ENCODE peak calls at places on chromosome 19, in seven cellular contexts. One of them, this sample, is unnamed.

GRCh38 chr19:30880551-30880950 is 468.7 kb downstream of the TSHZ3 start:
- DNase-seq in K562: no peak
- DNase-seq in transverse colon: no peak
- DNase-seq in HepG2: no peak
- DNase-seq in stomach: no peak
- DNase-seq in upper lobe of left lung: no peak
- DNase-seq in suprapubic skin: no peak
- DNase-seq in this sample: no peak

GRCh38 chr19:40337594-40337993 is 10.6 kb downstream of the C19orf47 start:
- DNase-seq in K562: no peak
- DNase-seq in upper lobe of left lung: no peak
- DNase-seq in HepG2: no peak
- DNase-seq in suprapubic skin: no peak
- DNase-seq in transverse colon: no peak
- DNase-seq in stomach: no peak
- DNase-seq in this sample: no peak

GRCh38 chr19:50496189-50497029 is 14.6 kb downstream of the JOSD2 start:
- DNase-seq in K562: no peak
- DNase-seq in upper lobe of left lung: no peak
- DNase-seq in suprapubic skin: no peak
- DNase-seq in HepG2: peak; percentile 67
- DNase-seq in stomach: no peak
- DNase-seq in transverse colon: no peak
- DNase-seq in this sample: peak; percentile 60

GRCh38 chr19:11012507-11012906 is 51.7 kb downstream of the SMARCA4 start:
- DNase-seq in HepG2: no peak
- DNase-seq in transverse colon: no peak
- DNase-seq in upper lobe of left lung: no peak
- DNase-seq in suprapubic skin: no peak
- DNase-seq in stomach: no peak
- DNase-seq in K562: no peak
- DNase-seq in this sample: no peak

GRCh38 chr19:19485161-19485997 is 30.0 kb downstream of the TSSK6 start:
- DNase-seq in transverse colon: no peak
- DNase-seq in HepG2: no peak
- DNase-seq in stomach: no peak
- DNase-seq in suprapubic skin: no peak
- DNase-seq in upper lobe of left lung: no peak
- DNase-seq in K562: no peak
- DNase-seq in this sample: no peak

GRCh38 chr19:52981329-52981728 is 18.6 kb upstream of the ZNF816 start:
- DNase-seq in transverse colon: no peak
- DNase-seq in stomach: no peak
- DNase-seq in HepG2: no peak
- DNase-seq in suprapubic skin: no peak
- DNase-seq in K562: no peak
- DNase-seq in upper lobe of left lung: no peak
- DNase-seq in this sample: no peak

GRCh38 chr19:44869728-44870470 is 21.2 kb upstream of the TOMM40 start:
- DNase-seq in HepG2: no peak
- DNase-seq in stomach: no peak
- DNase-seq in upper lobe of left lung: peak; percentile 65
- DNase-seq in K562: peak; percentile 7
- DNase-seq in transverse colon: peak; percentile 62
- DNase-seq in suprapubic skin: no peak
- DNase-seq in this sample: peak; percentile 80

GRCh38 chr19:18879579-18880373 is 16.2 kb downstream of the CERS1 start:
- DNase-seq in upper lobe of left lung: no peak
- DNase-seq in stomach: peak; percentile 71
- DNase-seq in K562: peak; percentile 95
- DNase-seq in transverse colon: peak; percentile 87
- DNase-seq in HepG2: no peak
- DNase-seq in suprapubic skin: peak; percentile 77
- DNase-seq in this sample: no peak

GRCh38 chr19:20664917-20665781 is 3.8 kb upstream of the ZNF626 start:
- DNase-seq in transverse colon: no peak
- DNase-seq in stomach: no peak
- DNase-seq in suprapubic skin: no peak
- DNase-seq in upper lobe of left lung: no peak
- DNase-seq in K562: no peak
- DNase-seq in HepG2: peak; percentile 22
- DNase-seq in this sample: no peak

GRCh38 chr19:34213283-34213682 is 41.0 kb downstream of the LSM14A start:
- DNase-seq in K562: no peak
- DNase-seq in suprapubic skin: no peak
- DNase-seq in HepG2: no peak
- DNase-seq in transverse colon: no peak
- DNase-seq in stomach: no peak
- DNase-seq in upper lobe of left lung: no peak
- DNase-seq in this sample: no peak

GRCh38 chr19:31885280-31885853 is 460.0 kb upstream of the ZNF507 start:
- DNase-seq in transverse colon: no peak
- DNase-seq in suprapubic skin: no peak
- DNase-seq in stomach: no peak
- DNase-seq in upper lobe of left lung: no peak
- DNase-seq in HepG2: no peak
- DNase-seq in K562: no peak
- DNase-seq in this sample: no peak

GRCh38 chr19:48325265-48325910 is at the start of gene EMP3:
- DNase-seq in transverse colon: peak; percentile 86
- DNase-seq in HepG2: no peak
- DNase-seq in suprapubic skin: peak; percentile 92
- DNase-seq in stomach: peak; percentile 69
- DNase-seq in K562: peak; percentile 78
- DNase-seq in upper lobe of left lung: peak; percentile 80
- DNase-seq in this sample: peak; percentile 95

GRCh38 chr19:49133621-49134454 is 14.5 kb downstream of the PPFIA3 start:
- DNase-seq in upper lobe of left lung: peak; percentile 75
- DNase-seq in stomach: peak; percentile 90
- DNase-seq in transverse colon: peak; percentile 85
- DNase-seq in HepG2: no peak
- DNase-seq in K562: peak; percentile 72
- DNase-seq in suprapubic skin: no peak
- DNase-seq in this sample: peak; percentile 81

GRCh38 chr19:5563941-5564612 is 3.7 kb downstream of the TINCR start:
- DNase-seq in transverse colon: no peak
- DNase-seq in upper lobe of left lung: no peak
- DNase-seq in K562: no peak
- DNase-seq in HepG2: no peak
- DNase-seq in suprapubic skin: no peak
- DNase-seq in stomach: no peak
- DNase-seq in this sample: no peak

GRCh38 chr19:34375598-34375997 is 10.6 kb downstream of the GPI start:
- DNase-seq in stomach: no peak
- DNase-seq in upper lobe of left lung: no peak
- DNase-seq in transverse colon: no peak
- DNase-seq in HepG2: no peak
- DNase-seq in suprapubic skin: no peak
- DNase-seq in K562: no peak
- DNase-seq in this sample: no peak

GRCh38 chr19:45211751-45212381 is 33.3 kb downstream of the BLOC1S3 start:
- DNase-seq in stomach: peak; percentile 94
- DNase-seq in upper lobe of left lung: peak; percentile 55
- DNase-seq in K562: peak; percentile 9
- DNase-seq in transverse colon: no peak
- DNase-seq in HepG2: no peak
- DNase-seq in suprapubic skin: no peak
- DNase-seq in this sample: peak; percentile 69

GRCh38 chr19:40274585-40275544 is 10.3 kb downstream of the AKT2 start:
- DNase-seq in K562: peak; percentile 49
- DNase-seq in suprapubic skin: no peak
- DNase-seq in transverse colon: no peak
- DNase-seq in upper lobe of left lung: no peak
- DNase-seq in stomach: no peak
- DNase-seq in HepG2: no peak
- DNase-seq in this sample: peak; percentile 51

GRCh38 chr19:32891609-32892008 is 22.0 kb upstream of the SLC7A9 start:
- DNase-seq in upper lobe of left lung: no peak
- DNase-seq in stomach: no peak
- DNase-seq in K562: no peak
- DNase-seq in HepG2: no peak
- DNase-seq in transverse colon: no peak
- DNase-seq in suprapubic skin: no peak
- DNase-seq in this sample: no peak

GRCh38 chr19:43774103-43774939 is 6.5 kb downstream of the KCNN4 start:
- DNase-seq in K562: peak; percentile 96
- DNase-seq in transverse colon: peak; percentile 78
- DNase-seq in upper lobe of left lung: peak; percentile 65
- DNase-seq in HepG2: peak; percentile 63
- DNase-seq in stomach: peak; percentile 80
- DNase-seq in suprapubic skin: no peak
- DNase-seq in this sample: no peak

DNA sequence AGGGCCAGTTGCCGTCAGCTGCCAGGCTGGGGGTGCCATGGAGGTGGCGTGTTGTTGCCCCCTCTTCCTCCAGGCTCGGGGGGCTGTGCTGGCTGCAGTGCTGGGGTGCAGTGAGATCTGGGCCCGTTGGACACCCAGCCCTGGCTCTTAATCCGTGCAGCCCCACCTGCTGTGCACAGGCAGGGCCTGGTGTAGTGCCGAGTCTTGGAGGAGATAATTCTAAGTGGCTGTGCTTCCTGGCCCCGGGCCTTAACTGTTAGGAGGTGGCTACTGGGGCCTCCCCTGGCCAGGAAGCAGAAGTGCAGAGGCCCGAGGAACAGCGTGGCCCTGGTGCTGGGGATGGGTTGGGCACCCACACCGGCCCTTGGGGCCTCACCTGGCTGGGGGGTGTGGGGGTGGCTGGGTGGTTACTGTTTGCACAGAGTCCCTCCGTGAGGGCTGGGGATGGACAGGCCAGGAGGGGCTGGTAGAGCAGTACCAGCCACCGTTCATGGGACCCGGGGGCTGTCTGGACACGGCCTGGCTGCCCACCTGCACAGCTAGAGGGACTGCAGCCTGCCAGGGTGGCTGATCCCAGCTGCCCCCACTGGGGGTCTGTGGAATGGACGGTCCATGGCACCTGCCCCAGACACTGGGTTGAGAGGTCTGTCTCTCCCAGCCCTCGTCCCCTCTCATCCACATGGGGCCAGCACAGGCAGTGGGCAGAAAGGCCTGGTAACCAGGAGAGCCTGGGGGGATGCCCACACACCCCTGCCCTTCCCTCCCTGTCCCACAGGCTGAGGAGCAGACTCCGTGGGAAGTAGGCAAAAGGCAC is 3.3 kb downstream of the GPX4 start:
- DNase-seq in K562: no peak
- DNase-seq in HepG2: peak; percentile 20
- DNase-seq in upper lobe of left lung: peak; percentile 62
- DNase-seq in stomach: peak; percentile 48
- DNase-seq in transverse colon: peak; percentile 32
- DNase-seq in suprapubic skin: no peak
- DNase-seq in this sample: no peak
- TF ChIP-seq POLR2AphosphoS5 in K562: no peak
- TF ChIP-seq POLR2AphosphoS5 in HepG2: no peak
- TF ChIP-seq POLR2AphosphoS5 in upper lobe of left lung: no peak
- TF ChIP-seq POLR2AphosphoS5 in stomach: no peak
- TF ChIP-seq POLR2AphosphoS5 in transverse colon: no peak
- TF ChIP-seq POLR2AphosphoS5 in suprapubic skin: no peak
- TF ChIP-seq POLR2AphosphoS5 in this sample: no peak

GRCh38 chr19:36079389-36079788 is 24.7 kb downstream of the WDR62 start:
- DNase-seq in upper lobe of left lung: no peak
- DNase-seq in HepG2: no peak
- DNase-seq in transverse colon: no peak
- DNase-seq in suprapubic skin: no peak
- DNase-seq in K562: no peak
- DNase-seq in stomach: no peak
- DNase-seq in this sample: no peak
- TF ChIP-seq EP300 in upper lobe of left lung: no peak
- TF ChIP-seq EP300 in HepG2: no peak
- TF ChIP-seq EP300 in transverse colon: no peak
- TF ChIP-seq EP300 in suprapubic skin: no peak
- TF ChIP-seq EP300 in K562: no peak
- TF ChIP-seq EP300 in stomach: no peak
- TF ChIP-seq EP300 in this sample: no peak

DNA sequence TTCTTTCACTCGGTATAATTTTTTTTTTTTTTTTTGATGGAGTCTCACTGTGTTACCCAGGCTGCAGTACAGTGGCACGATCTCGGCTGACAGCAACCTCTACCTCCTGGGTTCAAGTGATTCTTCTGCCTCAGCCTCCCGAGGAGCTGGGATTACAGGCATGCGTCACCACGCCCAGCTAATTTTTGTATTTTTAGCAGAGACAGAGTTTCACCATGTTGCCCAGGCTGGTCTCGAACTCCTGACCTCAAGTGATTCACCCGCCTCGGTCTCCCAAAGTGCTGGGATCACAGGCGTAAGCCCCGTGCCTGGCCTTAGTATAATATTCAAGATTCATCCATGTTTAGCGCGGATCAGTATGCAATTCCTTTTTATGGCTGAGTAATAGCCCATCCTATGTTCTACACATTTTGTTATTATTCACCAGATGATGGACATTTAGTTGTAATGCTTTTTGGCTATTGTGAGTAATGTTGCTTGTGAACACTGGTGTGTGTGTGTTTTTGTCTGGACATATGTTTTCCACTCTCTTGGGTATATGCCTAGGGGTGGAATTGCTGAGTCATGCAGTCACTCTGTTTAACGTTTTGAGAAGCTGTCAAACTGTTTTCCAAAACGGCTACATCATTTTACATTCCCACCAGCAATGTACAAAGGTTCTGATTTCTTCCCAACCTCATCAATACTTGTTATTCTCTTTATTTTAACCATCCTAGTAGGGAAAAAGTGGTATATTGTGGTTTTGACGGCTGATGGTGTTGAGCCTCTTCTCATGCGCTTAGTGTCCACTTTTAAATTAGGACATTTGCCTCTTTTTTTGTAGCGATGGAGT is 22.9 kb downstream of the PLEKHF1 start:
- DNase-seq in transverse colon: no peak
- DNase-seq in stomach: no peak
- DNase-seq in upper lobe of left lung: no peak
- DNase-seq in HepG2: no peak
- DNase-seq in K562: no peak
- DNase-seq in suprapubic skin: no peak
- DNase-seq in this sample: no peak
- TF ChIP-seq POLR2AphosphoS5 in transverse colon: no peak
- TF ChIP-seq POLR2AphosphoS5 in stomach: no peak
- TF ChIP-seq POLR2AphosphoS5 in upper lobe of left lung: no peak
- TF ChIP-seq POLR2AphosphoS5 in HepG2: no peak
- TF ChIP-seq POLR2AphosphoS5 in K562: no peak
- TF ChIP-seq POLR2AphosphoS5 in suprapubic skin: no peak
- TF ChIP-seq POLR2AphosphoS5 in this sample: no peak

DNA sequence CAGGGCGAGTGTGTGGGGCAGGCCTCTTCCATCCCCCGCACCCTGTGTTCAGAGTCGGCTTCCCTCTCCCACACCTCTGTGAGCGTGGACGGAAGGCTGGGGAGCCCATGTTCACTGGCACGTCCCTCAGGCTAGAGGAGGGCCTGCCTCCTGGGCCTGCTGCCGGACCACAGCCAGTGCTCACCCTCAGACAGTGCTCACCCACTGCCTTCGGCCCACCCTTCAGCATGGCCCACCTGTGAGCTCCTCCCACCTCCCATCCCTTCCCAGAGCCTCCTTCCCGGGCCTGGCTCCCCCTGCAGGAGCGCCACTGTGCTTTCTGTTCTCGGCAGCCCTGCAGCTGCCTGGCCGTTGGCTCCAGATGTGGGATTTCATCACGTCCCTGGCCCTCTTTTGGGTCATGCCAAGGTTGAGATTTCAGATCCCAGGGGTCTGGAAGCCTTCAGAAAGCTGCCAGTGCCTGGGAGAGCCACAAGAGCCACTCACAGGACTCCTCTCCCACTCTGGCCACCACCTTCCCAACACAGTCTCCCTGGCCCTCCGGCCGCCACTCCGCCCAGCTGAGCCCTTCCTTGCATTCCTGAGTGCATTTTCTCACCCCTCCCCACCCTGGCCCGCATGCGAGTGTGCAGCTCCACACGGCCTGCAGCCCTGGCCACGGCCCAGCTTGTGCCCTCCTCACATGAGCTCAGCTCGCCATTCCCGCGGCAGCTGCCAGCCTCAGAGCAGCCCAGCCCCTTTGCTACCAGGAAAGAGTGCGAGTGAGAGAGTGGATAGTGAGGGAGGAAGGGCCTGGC is 25.3 kb downstream of the CAPN12 start:
- DNase-seq in HepG2: no peak
- DNase-seq in suprapubic skin: no peak
- DNase-seq in stomach: peak; percentile 71
- DNase-seq in transverse colon: no peak
- DNase-seq in K562: no peak
- DNase-seq in upper lobe of left lung: no peak
- DNase-seq in this sample: peak; percentile 85
- TF ChIP-seq EP300 in HepG2: no peak
- TF ChIP-seq EP300 in suprapubic skin: no peak
- TF ChIP-seq EP300 in stomach: no peak
- TF ChIP-seq EP300 in transverse colon: no peak
- TF ChIP-seq EP300 in K562: no peak
- TF ChIP-seq EP300 in upper lobe of left lung: no peak
- TF ChIP-seq EP300 in this sample: no peak

This sample was measured in sigmoid colon.